ENCODE peak calls at places on chromosome 2, in eight cellular contexts. One of them, this sample, is unnamed. For H3K4me1 and H3K9me3, the result is how much of the 10 kb centered on the place peaks cover.

GRCh38 chr2:216632952-216633615 is at the start of gene IGFBP2:
- DNase-seq in Peyer's patch: no peak
- DNase-seq in psoas muscle: peak
- DNase-seq in neuronal stem cell: peak
- DNase-seq in CD4-positive, alpha-beta memory T cell: no peak
- DNase-seq in neural progenitor cell: peak
- DNase-seq in right cardiac atrium: peak
- DNase-seq in fibroblast of lung: peak
- DNase-seq in this sample: no peak

GRCh38 chr2:138658187-138658894 is 121.8 kb downstream of the NXPH2 start:
- DNase-seq in neural progenitor cell: peak
- DNase-seq in fibroblast of lung: no peak
- DNase-seq in right cardiac atrium: no peak
- DNase-seq in psoas muscle: no peak
- DNase-seq in CD4-positive, alpha-beta memory T cell: no peak
- DNase-seq in Peyer's patch: no peak
- DNase-seq in neuronal stem cell: no peak
- DNase-seq in this sample: no peak

GRCh38 chr2:226701052-226701451 is 98.6 kb downstream of the IRS1 start:
- DNase-seq in CD4-positive, alpha-beta memory T cell: no peak
- DNase-seq in Peyer's patch: no peak
- DNase-seq in fibroblast of lung: peak
- DNase-seq in psoas muscle: no peak
- DNase-seq in right cardiac atrium: no peak
- DNase-seq in neural progenitor cell: no peak
- DNase-seq in neuronal stem cell: no peak
- DNase-seq in this sample: no peak

GRCh38 chr2:175207741-175208438 is 26.4 kb upstream of the ATP5MC3 start:
- DNase-seq in fibroblast of lung: peak
- DNase-seq in Peyer's patch: no peak
- DNase-seq in right cardiac atrium: peak
- DNase-seq in CD4-positive, alpha-beta memory T cell: no peak
- DNase-seq in neuronal stem cell: no peak
- DNase-seq in neural progenitor cell: no peak
- DNase-seq in psoas muscle: no peak
- DNase-seq in this sample: no peak

GRCh38 chr2:23606196-23606595 is 221.2 kb downstream of the KLHL29 start:
- DNase-seq in neuronal stem cell: no peak
- DNase-seq in fibroblast of lung: no peak
- DNase-seq in right cardiac atrium: no peak
- DNase-seq in neural progenitor cell: no peak
- DNase-seq in psoas muscle: no peak
- DNase-seq in Peyer's patch: no peak
- DNase-seq in CD4-positive, alpha-beta memory T cell: no peak
- DNase-seq in this sample: no peak

GRCh38 chr2:127231130-127231865 is 11.2 kb upstream of the CYP27C1 start:
- DNase-seq in right cardiac atrium: no peak
- DNase-seq in Peyer's patch: no peak
- DNase-seq in neural progenitor cell: no peak
- DNase-seq in psoas muscle: no peak
- DNase-seq in neuronal stem cell: no peak
- DNase-seq in fibroblast of lung: peak
- DNase-seq in CD4-positive, alpha-beta memory T cell: no peak
- DNase-seq in this sample: no peak

GRCh38 chr2:189016311-189016830 is 42.2 kb downstream of the COL3A1 start:
- DNase-seq in neural progenitor cell: no peak
- DNase-seq in CD4-positive, alpha-beta memory T cell: no peak
- DNase-seq in Peyer's patch: no peak
- DNase-seq in fibroblast of lung: no peak
- DNase-seq in right cardiac atrium: no peak
- DNase-seq in neuronal stem cell: no peak
- DNase-seq in psoas muscle: no peak
- DNase-seq in this sample: no peak

GRCh38 chr2:171522804-171523338 is 597 bp downstream of the CYBRD1 start:
- DNase-seq in neural progenitor cell: peak
- DNase-seq in right cardiac atrium: no peak
- DNase-seq in fibroblast of lung: no peak
- DNase-seq in psoas muscle: no peak
- DNase-seq in neuronal stem cell: peak
- DNase-seq in Peyer's patch: no peak
- DNase-seq in CD4-positive, alpha-beta memory T cell: no peak
- DNase-seq in this sample: no peak

GRCh38 chr2:60520477-60520876 is 33.0 kb downstream of the BCL11A start:
- DNase-seq in neuronal stem cell: no peak
- DNase-seq in Peyer's patch: no peak
- DNase-seq in neural progenitor cell: no peak
- DNase-seq in right cardiac atrium: no peak
- DNase-seq in fibroblast of lung: no peak
- DNase-seq in psoas muscle: no peak
- DNase-seq in CD4-positive, alpha-beta memory T cell: no peak
- DNase-seq in this sample: no peak

GRCh38 chr2:60517441-60517840 is 36.0 kb downstream of the BCL11A start:
- DNase-seq in neural progenitor cell: no peak
- DNase-seq in neuronal stem cell: no peak
- DNase-seq in psoas muscle: no peak
- DNase-seq in CD4-positive, alpha-beta memory T cell: no peak
- DNase-seq in right cardiac atrium: no peak
- DNase-seq in Peyer's patch: no peak
- DNase-seq in fibroblast of lung: no peak
- DNase-seq in this sample: no peak

GRCh38 chr2:60518567-60518966 is 34.9 kb downstream of the BCL11A start:
- DNase-seq in neuronal stem cell: no peak
- DNase-seq in right cardiac atrium: no peak
- DNase-seq in fibroblast of lung: no peak
- DNase-seq in psoas muscle: no peak
- DNase-seq in Peyer's patch: no peak
- DNase-seq in CD4-positive, alpha-beta memory T cell: no peak
- DNase-seq in neural progenitor cell: no peak
- DNase-seq in this sample: no peak

GRCh38 chr2:60520917-60521539 is 32.4 kb downstream of the BCL11A start:
- DNase-seq in neuronal stem cell: no peak
- DNase-seq in right cardiac atrium: no peak
- DNase-seq in Peyer's patch: no peak
- DNase-seq in CD4-positive, alpha-beta memory T cell: no peak
- DNase-seq in neural progenitor cell: no peak
- DNase-seq in fibroblast of lung: no peak
- DNase-seq in psoas muscle: no peak
- DNase-seq in this sample: no peak

DNA sequence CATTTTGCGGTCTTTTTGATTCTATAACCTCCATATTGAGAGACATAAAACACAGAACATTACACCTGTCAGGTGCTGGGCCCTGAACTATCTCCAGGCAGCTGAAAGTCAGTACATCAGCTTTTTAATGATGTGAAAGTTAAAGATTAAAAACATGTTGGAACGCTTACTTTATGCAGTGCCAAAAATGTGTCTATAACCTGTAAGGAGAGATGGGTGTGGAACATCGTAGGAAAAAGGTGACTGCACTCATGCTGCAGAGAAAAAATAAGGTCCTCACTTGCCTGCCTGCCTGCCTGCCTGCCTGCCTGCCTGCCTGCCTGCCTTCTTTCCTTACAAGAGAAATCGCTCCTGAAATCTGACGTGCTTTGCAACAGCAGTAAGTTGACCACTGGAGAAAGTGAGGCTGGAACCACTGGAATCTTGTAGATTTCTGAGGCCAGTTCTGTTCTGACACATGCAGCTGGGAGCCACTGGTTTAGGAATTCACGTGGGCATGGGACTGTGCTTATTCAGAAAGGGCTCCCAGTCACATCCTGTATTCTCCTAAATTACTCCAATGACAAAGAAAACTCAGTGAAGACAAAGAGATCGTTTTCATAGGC is 34.1 kb downstream of the BCL11A start:
- DNase-seq in CD4-positive, alpha-beta memory T cell: no peak
- DNase-seq in psoas muscle: no peak
- DNase-seq in right cardiac atrium: no peak
- DNase-seq in neuronal stem cell: no peak
- DNase-seq in neural progenitor cell: no peak
- DNase-seq in Peyer's patch: no peak
- DNase-seq in fibroblast of lung: no peak
- DNase-seq in this sample: no peak
- H3K4me1 ChIP-seq in CD4-positive, alpha-beta memory T cell: under half
- H3K4me1 ChIP-seq in psoas muscle: under half
- H3K4me1 ChIP-seq in right cardiac atrium: under half
- H3K4me1 ChIP-seq in neuronal stem cell: under half
- H3K4me1 ChIP-seq in neural progenitor cell: under half
- H3K4me1 ChIP-seq in Peyer's patch: under half
- H3K4me1 ChIP-seq in fibroblast of lung: under half
- H3K4me1 ChIP-seq in this sample: under half

GRCh38 chr2:100121124-100121718 is 21.2 kb downstream of the AFF3 start:
- DNase-seq in fibroblast of lung: no peak
- DNase-seq in neural progenitor cell: no peak
- DNase-seq in CD4-positive, alpha-beta memory T cell: no peak
- DNase-seq in neuronal stem cell: no peak
- DNase-seq in Peyer's patch: no peak
- DNase-seq in psoas muscle: no peak
- DNase-seq in right cardiac atrium: no peak
- DNase-seq in this sample: no peak
- H3K9me3 ChIP-seq in fibroblast of lung: under half
- H3K9me3 ChIP-seq in neural progenitor cell: under half
- H3K9me3 ChIP-seq in CD4-positive, alpha-beta memory T cell: under half
- H3K9me3 ChIP-seq in neuronal stem cell: under half
- H3K9me3 ChIP-seq in Peyer's patch: under half
- H3K9me3 ChIP-seq in psoas muscle: under half
- H3K9me3 ChIP-seq in right cardiac atrium: under half
- H3K9me3 ChIP-seq in this sample: under half

GRCh38 chr2:223945755-223946154 is 620 bp upstream of the WDFY1 start:
- DNase-seq in right cardiac atrium: no peak
- DNase-seq in psoas muscle: no peak
- DNase-seq in Peyer's patch: no peak
- DNase-seq in neuronal stem cell: no peak
- DNase-seq in neural progenitor cell: no peak
- DNase-seq in CD4-positive, alpha-beta memory T cell: no peak
- DNase-seq in fibroblast of lung: no peak
- DNase-seq in this sample: no peak
- H3K27ac ChIP-seq in right cardiac atrium: no peak
- H3K27ac ChIP-seq in psoas muscle: peak
- H3K27ac ChIP-seq in Peyer's patch: no peak
- H3K27ac ChIP-seq in neuronal stem cell: no peak
- H3K27ac ChIP-seq in neural progenitor cell: no peak
- H3K27ac ChIP-seq in CD4-positive, alpha-beta memory T cell: no peak
- H3K27ac ChIP-seq in fibroblast of lung: no peak
- H3K27ac ChIP-seq in this sample: no peak

GRCh38 chr2:64137996-64138395 is 6.2 kb downstream of the PELI1 start:
- DNase-seq in CD4-positive, alpha-beta memory T cell: no peak
- DNase-seq in neural progenitor cell: no peak
- DNase-seq in right cardiac atrium: no peak
- DNase-seq in Peyer's patch: no peak
- DNase-seq in fibroblast of lung: no peak
- DNase-seq in psoas muscle: no peak
- DNase-seq in neuronal stem cell: no peak
- DNase-seq in this sample: no peak
- H3K4me1 ChIP-seq in CD4-positive, alpha-beta memory T cell: half or more
- H3K4me1 ChIP-seq in neural progenitor cell: under half
- H3K4me1 ChIP-seq in right cardiac atrium: under half
- H3K4me1 ChIP-seq in Peyer's patch: under half
- H3K4me1 ChIP-seq in fibroblast of lung: under half
- H3K4me1 ChIP-seq in psoas muscle: under half
- H3K4me1 ChIP-seq in neuronal stem cell: under half
- H3K4me1 ChIP-seq in this sample: under half

DNA sequence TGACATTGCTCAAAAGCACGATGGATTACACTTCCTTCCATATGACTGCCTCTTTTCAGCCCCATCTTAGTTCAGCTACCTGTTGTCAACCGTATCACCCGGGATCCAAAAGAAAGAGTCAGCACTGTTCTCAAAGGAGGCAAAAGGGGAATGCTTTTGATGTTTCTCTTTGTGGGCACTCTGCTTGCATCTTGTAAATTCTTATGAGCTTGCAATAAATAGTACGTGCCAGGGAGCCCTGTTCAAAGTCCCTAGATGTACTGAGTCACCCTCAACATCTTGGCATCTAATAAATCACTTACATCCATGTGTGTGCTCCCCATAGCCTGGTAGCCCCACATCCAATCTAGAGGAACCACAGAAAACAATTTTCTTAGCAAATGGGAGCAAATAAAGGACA is 256.9 kb downstream of the SUCLG1 start:
- DNase-seq in neuronal stem cell: no peak
- DNase-seq in CD4-positive, alpha-beta memory T cell: no peak
- DNase-seq in neural progenitor cell: no peak
- DNase-seq in right cardiac atrium: no peak
- DNase-seq in psoas muscle: no peak
- DNase-seq in fibroblast of lung: no peak
- DNase-seq in Peyer's patch: no peak
- DNase-seq in this sample: no peak
- H3K9me3 ChIP-seq in neuronal stem cell: under half
- H3K9me3 ChIP-seq in CD4-positive, alpha-beta memory T cell: under half
- H3K9me3 ChIP-seq in neural progenitor cell: under half
- H3K9me3 ChIP-seq in right cardiac atrium: under half
- H3K9me3 ChIP-seq in psoas muscle: under half
- H3K9me3 ChIP-seq in fibroblast of lung: under half
- H3K9me3 ChIP-seq in Peyer's patch: under half
- H3K9me3 ChIP-seq in this sample: under half

GRCh38 chr2:11764920-11765319 is 18.5 kb downstream of the LPIN1 start:
- DNase-seq in right cardiac atrium: no peak
- DNase-seq in neuronal stem cell: no peak
- DNase-seq in CD4-positive, alpha-beta memory T cell: no peak
- DNase-seq in Peyer's patch: no peak
- DNase-seq in psoas muscle: no peak
- DNase-seq in neural progenitor cell: no peak
- DNase-seq in fibroblast of lung: no peak
- DNase-seq in this sample: no peak

GRCh38 chr2:11762031-11762430 is 15.6 kb downstream of the LPIN1 start:
- DNase-seq in Peyer's patch: no peak
- DNase-seq in neural progenitor cell: no peak
- DNase-seq in right cardiac atrium: no peak
- DNase-seq in neuronal stem cell: no peak
- DNase-seq in CD4-positive, alpha-beta memory T cell: no peak
- DNase-seq in psoas muscle: no peak
- DNase-seq in fibroblast of lung: no peak
- DNase-seq in this sample: no peak

GRCh38 chr2:11764359-11764758 is 17.9 kb downstream of the LPIN1 start:
- DNase-seq in psoas muscle: peak
- DNase-seq in neuronal stem cell: no peak
- DNase-seq in right cardiac atrium: peak
- DNase-seq in fibroblast of lung: no peak
- DNase-seq in neural progenitor cell: no peak
- DNase-seq in Peyer's patch: no peak
- DNase-seq in CD4-positive, alpha-beta memory T cell: no peak
- DNase-seq in this sample: no peak

GRCh38 chr2:11761259-11761658 is 14.8 kb downstream of the LPIN1 start:
- DNase-seq in right cardiac atrium: no peak
- DNase-seq in CD4-positive, alpha-beta memory T cell: no peak
- DNase-seq in fibroblast of lung: no peak
- DNase-seq in psoas muscle: no peak
- DNase-seq in neuronal stem cell: no peak
- DNase-seq in Peyer's patch: no peak
- DNase-seq in neural progenitor cell: no peak
- DNase-seq in this sample: no peak

GRCh38 chr2:11762799-11763461 is 16.5 kb downstream of the LPIN1 start:
- DNase-seq in Peyer's patch: no peak
- DNase-seq in neural progenitor cell: no peak
- DNase-seq in neuronal stem cell: no peak
- DNase-seq in CD4-positive, alpha-beta memory T cell: no peak
- DNase-seq in right cardiac atrium: no peak
- DNase-seq in fibroblast of lung: no peak
- DNase-seq in psoas muscle: no peak
- DNase-seq in this sample: no peak
- H3K27ac ChIP-seq in Peyer's patch: no peak
- H3K27ac ChIP-seq in neural progenitor cell: no peak
- H3K27ac ChIP-seq in neuronal stem cell: no peak
- H3K27ac ChIP-seq in CD4-positive, alpha-beta memory T cell: no peak
- H3K27ac ChIP-seq in right cardiac atrium: no peak
- H3K27ac ChIP-seq in fibroblast of lung: no peak
- H3K27ac ChIP-seq in psoas muscle: no peak
- H3K27ac ChIP-seq in this sample: no peak

GRCh38 chr2:42929577-42929984 is 137.2 kb upstream of the HAAO start:
- DNase-seq in neuronal stem cell: no peak
- DNase-seq in fibroblast of lung: no peak
- DNase-seq in neural progenitor cell: peak
- DNase-seq in Peyer's patch: no peak
- DNase-seq in right cardiac atrium: no peak
- DNase-seq in psoas muscle: no peak
- DNase-seq in CD4-positive, alpha-beta memory T cell: no peak
- DNase-seq in this sample: no peak
- H3K4me1 ChIP-seq in neuronal stem cell: half or more
- H3K4me1 ChIP-seq in fibroblast of lung: half or more
- H3K4me1 ChIP-seq in neural progenitor cell: half or more
- H3K4me1 ChIP-seq in Peyer's patch: under half
- H3K4me1 ChIP-seq in right cardiac atrium: half or more
- H3K4me1 ChIP-seq in psoas muscle: half or more
- H3K4me1 ChIP-seq in CD4-positive, alpha-beta memory T cell: under half
- H3K4me1 ChIP-seq in this sample: under half